ENCODE peak calls at places on chromosomes 2 and 18, in five cellular contexts. H is WERI-Rb-1, P is A549, X is cardiac fibroblast, S is upper lobe of right lung. A is an unnamed sample.

GRCh38 chr2:42590176-42590575 is 21.7 kb downstream of the MTA3 start:
- DNase-seq in H (no peak), P (no peak), X (no peak), S (no peak), A (no peak)

GRCh38 chr2:143489135-143489534 is 359.9 kb downstream of the ARHGAP15 start:
- DNase-seq in H (no peak), P (peak; percentile 2), X (peak; percentile 82), S (no peak), A (no peak)

GRCh38 chr18:4360221-4360715 is 94.8 kb downstream of the DLGAP1 start:
- DNase-seq in H (no peak), P (no peak), X (no peak), S (no peak), A (no peak)

GRCh38 chr18:48799724-48800315 is 150.9 kb downstream of the SMAD7 start:
- DNase-seq in H (peak; percentile 1), P (no peak), X (no peak), S (peak; percentile 26), A (no peak)

GRCh38 chr2:143844986-143845385 is 674.9 kb downstream of the ZEB2 start:
- DNase-seq in H (no peak), P (no peak), X (no peak), S (no peak), A (no peak)

GRCh38 chr18:79738565-79739439 is 58.9 kb upstream of the KCNG2 start:
- DNase-seq in H (no peak), P (no peak), X (peak; percentile 78), S (peak; percentile 61), A (no peak)

GRCh38 chr2:23434721-23435121 is 49.7 kb downstream of the KLHL29 start:
- DNase-seq in H (peak; percentile 18), P (no peak), X (no peak), S (peak; percentile 21), A (no peak)

GRCh38 chr18:61755553-61755952 is 137.3 kb downstream of the RNF152 start:
- DNase-seq in H (no peak), P (no peak), X (no peak), S (no peak), A (no peak)

GRCh38 chr18:43396266-43396665 is 119.0 kb upstream of the SYT4 start:
- DNase-seq in H (no peak), P (no peak), X (peak; percentile 51), S (no peak), A (no peak)

GRCh38 chr2:236551843-236552542 is 17.6 kb upstream of the ACKR3 start:
- DNase-seq in H (no peak), P (no peak), X (no peak), S (no peak), A (no peak)

GRCh38 chr2:40358783-40359182 is 93.1 kb downstream of the SLC8A1 start:
- DNase-seq in H (no peak), P (no peak), X (no peak), S (no peak), A (no peak)

GRCh38 chr2:64819774-64820688 is 166.3 kb upstream of the SERTAD2 start:
- DNase-seq in H (no peak), P (no peak), X (no peak), S (no peak), A (no peak)

GRCh38 chr2:116222793-116223192 is 1591.7 kb upstream of the DDX18 start:
- DNase-seq in H (no peak), P (no peak), X (no peak), S (no peak), A (no peak)

GRCh38 chr2:172889287-172889686 is 153.6 kb downstream of the RAPGEF4 start:
- DNase-seq in H (no peak), P (no peak), X (no peak), S (no peak), A (no peak)

GRCh38 chr18:35005963-35006577 is 35.1 kb upstream of the MAPRE2 start:
- DNase-seq in H (no peak), P (peak; percentile 42), X (peak; percentile 84), S (no peak), A (peak; percentile 30)

GRCh38 chr2:149650006-149650405 is 62.4 kb upstream of the MMADHC start:
- DNase-seq in H (no peak), P (no peak), X (peak; percentile 78), S (no peak), A (no peak)

GRCh38 chr2:160406591-160407392 is 86.8 kb downstream of the RBMS1 start:
- DNase-seq in H (peak; percentile 35), P (peak; percentile 27), X (peak; percentile 86), S (peak; percentile 80), A (no peak)

GRCh38 chr2:178114462-178114861 is 2.2 kb downstream of the RBM45 start:
- DNase-seq in H (no peak), P (no peak), X (no peak), S (no peak), A (no peak)

GRCh38 chr2:8408560-8409460 is 273.0 kb upstream of the ID2 start:
- DNase-seq in H (no peak), P (no peak), X (no peak), S (no peak), A (no peak)

GRCh38 chr2:159209341-159210306 is 76.9 kb downstream of the WDSUB1 start:
- DNase-seq in H (no peak), P (no peak), X (no peak), S (no peak), A (no peak)

GRCh38 chr18:74173434-74173750 is 25.1 kb downstream of the TIMM21 start:
- DNase-seq in H (no peak), P (no peak), X (no peak), S (no peak), A (no peak)

GRCh38 chr2:70733428-70734185 is 34.4 kb downstream of the ADD2 start:
- DNase-seq in H (no peak), P (no peak), X (no peak), S (no peak), A (no peak)

GRCh38 chr2:64212346-64212745 is 68.1 kb upstream of the PELI1 start:
- DNase-seq in H (no peak), P (no peak), X (peak; percentile 87), S (no peak), A (no peak)

GRCh38 chr2:74454654-74455511 is at the start of gene INO80B:
- DNase-seq in H (peak; percentile 98), P (peak; percentile 92), X (peak; percentile 99), S (peak; percentile 96), A (peak; percentile 93)

DNA sequence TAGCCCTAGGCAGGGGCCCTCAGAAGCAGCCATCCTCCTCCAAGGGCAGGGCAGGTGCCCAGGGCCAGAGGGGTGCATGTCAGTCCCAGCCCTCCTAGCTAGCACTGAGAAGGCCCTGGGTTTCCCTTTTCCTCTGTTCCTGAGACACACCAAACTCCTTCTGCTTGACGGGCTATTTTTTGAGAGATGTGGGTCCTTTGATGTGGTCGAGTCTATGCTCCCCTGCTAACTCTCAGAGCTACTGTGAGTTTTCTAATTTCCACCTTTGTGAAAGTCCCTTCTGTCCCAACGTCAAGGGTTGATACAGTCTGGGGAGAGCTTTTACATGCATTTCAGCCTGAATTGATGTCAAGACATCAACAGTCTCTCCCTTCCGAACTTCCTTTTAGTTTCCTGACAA is 51.4 kb downstream of the TRPM8 start:
- DNase-seq in H (no peak), P (no peak), X (no peak), S (no peak), A (no peak)
- H3K4me3 ChIP-seq in H (no peak overlapping the region), P (no peak overlapping the region), X (no peak overlapping the region), S (no peak overlapping the region), A (no peak overlapping the region)

GRCh38 chr18:72828601-72829000 is 39.2 kb downstream of the NETO1 start:
- DNase-seq in H (no peak), P (no peak), X (no peak), S (no peak), A (no peak)

GRCh38 chr18:72830109-72830508 is 37.7 kb downstream of the NETO1 start:
- DNase-seq in H (no peak), P (no peak), X (peak; percentile 7), S (no peak), A (no peak)

GRCh38 chr18:72823345-72823744 is 44.4 kb downstream of the NETO1 start:
- DNase-seq in H (no peak), P (no peak), X (no peak), S (no peak), A (no peak)

GRCh38 chr18:72822202-72822601 is 45.6 kb downstream of the NETO1 start:
- DNase-seq in H (no peak), P (no peak), X (no peak), S (no peak), A (no peak)

GRCh38 chr18:72826736-72827135 is 41.1 kb downstream of the NETO1 start:
- DNase-seq in H (no peak), P (no peak), X (no peak), S (no peak), A (no peak)
- TF ChIP-seq CTCF in H (no peak), P (no peak), X (no peak), S (no peak), A (no peak)

DNA sequence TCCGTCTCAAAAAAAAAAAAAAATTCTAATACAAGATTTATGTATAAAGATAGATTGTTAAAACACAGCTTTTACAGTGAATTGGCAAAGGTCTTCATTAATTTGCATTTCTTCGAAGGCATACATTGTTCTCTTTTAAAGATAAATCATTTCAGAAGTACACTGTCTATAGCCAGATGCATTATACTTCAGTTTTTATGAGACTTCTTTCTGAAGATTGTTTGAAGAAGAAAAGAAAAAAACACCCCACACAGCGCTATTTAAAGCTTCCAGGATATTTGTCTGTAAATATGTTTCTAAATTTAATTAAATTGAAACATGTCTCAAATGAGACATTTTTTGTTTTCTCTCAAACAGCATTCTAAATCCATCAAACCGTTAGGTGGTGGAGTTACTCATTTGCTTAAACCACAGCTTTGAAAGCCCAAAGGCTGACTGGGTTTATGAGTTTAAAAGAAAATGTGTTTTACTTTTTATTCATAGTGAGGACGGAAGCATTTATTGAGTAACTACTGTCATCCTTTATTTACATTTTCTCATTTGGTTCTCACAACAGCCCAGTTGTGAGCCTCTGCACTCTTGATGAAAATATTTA is 42.4 kb upstream of the C1GALT1C1L start:
- DNase-seq in H (no peak), P (no peak), X (no peak), S (no peak), A (no peak)
- H3K4me3 ChIP-seq in H (no peak overlapping the region), P (no peak overlapping the region), X (no peak overlapping the region), S (no peak overlapping the region), A (no peak overlapping the region)

GRCh38 chr18:22428672-22429071 is 11.0 kb upstream of the CTAGE1 start:
- DNase-seq in H (no peak), P (no peak), X (peak; percentile 16), S (no peak), A (no peak)
- TF ChIP-seq CTCF in H (no peak), P (no peak), X (no peak), S (no peak), A (no peak)

A was measured in epithelial cell of proximal tubule.